ENCODE peak calls at places on chromosomes 6 and 20, in four cellular contexts. G, W, B and C are unnamed samples.

GRCh38 chr6:11429577-11429976 is 108.0 kb upstream of the TMEM170B start:
- DNase-seq in G (no peak), W (no peak), B (no peak), C (no peak)

GRCh38 chr20:7375905-7376304 is 564.4 kb downstream of the HAO1 start:
- DNase-seq in G (no peak), W (no peak), B (peak), C (no peak)

GRCh38 chr6:134706806-134707205 is 243.1 kb downstream of the ALDH8A1 start:
- DNase-seq in G (no peak), W (no peak), B (peak), C (no peak)

GRCh38 chr6:16969699-16970695 is 131.9 kb upstream of the STMND1 start:
- DNase-seq in G (no peak), W (no peak), B (no peak), C (no peak)

GRCh38 chr20:2793471-2793870 is 7.0 kb downstream of the CPXM1 start:
- DNase-seq in G (no peak), W (no peak), B (no peak), C (no peak)

GRCh38 chr6:139378882-139379341 is 4.5 kb upstream of the CITED2 start:
- DNase-seq in G (no peak), W (no peak), B (peak), C (no peak)

GRCh38 chr6:133854633-133855598 is 34.0 kb upstream of the TCF21 start:
- DNase-seq in G (no peak), W (no peak), B (no peak), C (no peak)

GRCh38 chr6:140285471-140285870 is 911.0 kb upstream of the CITED2 start:
- DNase-seq in G (no peak), W (no peak), B (no peak), C (no peak)

GRCh38 chr6:70412797-70413113 is 553 bp upstream of the FAM135A start:
- DNase-seq in G (no peak), W (no peak), B (no peak), C (no peak)

GRCh38 chr6:88422831-88423230 is 256.7 kb upstream of the CNR1 start:
- DNase-seq in G (no peak), W (no peak), B (peak), C (no peak)

GRCh38 chr6:10855233-10855632 is 16.9 kb upstream of the MAK start:
- DNase-seq in G (no peak), W (no peak), B (no peak), C (no peak)

GRCh38 chr20:4920131-4920530 is 81.2 kb downstream of the SLC23A2 start:
- DNase-seq in G (no peak), W (no peak), B (no peak), C (no peak)

GRCh38 chr20:4920655-4921054 is 80.7 kb downstream of the SLC23A2 start:
- DNase-seq in G (no peak), W (no peak), B (no peak), C (no peak)

GRCh38 chr20:4918473-4918872 is 82.8 kb downstream of the SLC23A2 start:
- DNase-seq in G (no peak), W (no peak), B (no peak), C (no peak)

GRCh38 chr20:4919047-4919704 is 82.1 kb downstream of the SLC23A2 start:
- DNase-seq in G (no peak), W (no peak), B (no peak), C (no peak)

DNA sequence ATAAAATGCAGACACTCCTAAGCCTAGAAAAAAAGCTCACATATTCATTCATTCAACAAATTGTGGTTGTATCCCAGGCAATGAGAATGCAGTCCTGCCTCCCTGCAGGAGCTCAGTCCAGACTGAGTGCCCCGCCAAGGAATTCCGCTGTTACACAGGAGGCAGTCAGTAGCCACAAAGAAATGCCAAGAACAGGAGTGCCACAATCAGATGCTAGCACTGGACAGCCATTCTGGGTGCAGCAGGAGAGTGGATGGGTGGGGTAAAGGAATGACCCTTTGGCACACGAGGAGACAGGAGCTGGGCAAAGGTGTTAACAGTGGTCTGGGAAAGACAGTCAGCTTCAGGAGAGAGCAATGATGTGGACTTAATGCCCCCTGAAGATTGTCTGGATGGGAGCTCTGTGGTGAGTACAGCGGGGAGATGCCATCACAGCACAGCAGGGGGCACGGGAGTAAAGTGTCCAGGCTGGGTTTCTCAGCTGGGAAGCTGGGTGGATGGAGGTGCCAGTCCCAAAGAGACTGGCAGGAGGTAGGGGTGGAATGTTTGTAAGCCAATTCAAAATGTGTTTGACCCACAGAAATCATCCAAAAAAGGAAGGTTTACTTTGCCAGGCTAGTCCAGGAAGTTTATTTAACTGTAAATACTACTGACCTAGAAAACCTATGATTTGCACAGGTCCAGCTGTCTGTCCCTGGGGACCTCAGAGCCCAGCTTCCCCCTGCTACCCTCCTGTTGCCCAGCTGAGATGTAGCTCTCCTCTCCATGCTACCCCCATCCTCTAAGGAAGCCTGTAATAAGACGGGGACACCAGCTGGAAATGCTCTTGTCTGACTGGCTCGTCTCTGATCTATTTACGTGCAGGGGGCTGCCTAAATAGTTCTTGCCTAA is 84.1 kb downstream of the SLC23A2 start:
- DNase-seq in G (no peak), W (no peak), B (peak), C (no peak)
- TF ChIP-seq POLR2A in G (no peak), W (no peak), B (peak), C (no peak)

GRCh38 chr6:159213401-159213800 is 44.2 kb downstream of the FNDC1 start:
- DNase-seq in G (no peak), W (no peak), B (no peak), C (no peak)

GRCh38 chr6:159212026-159212425 is 42.8 kb downstream of the FNDC1 start:
- DNase-seq in G (no peak), W (no peak), B (no peak), C (no peak)

GRCh38 chr6:159217595-159218275 is 48.5 kb downstream of the FNDC1 start:
- DNase-seq in G (no peak), W (no peak), B (peak), C (peak)

GRCh38 chr6:159214281-159214680 is 45.1 kb downstream of the FNDC1 start:
- DNase-seq in G (no peak), W (no peak), B (no peak), C (no peak)

DNA sequence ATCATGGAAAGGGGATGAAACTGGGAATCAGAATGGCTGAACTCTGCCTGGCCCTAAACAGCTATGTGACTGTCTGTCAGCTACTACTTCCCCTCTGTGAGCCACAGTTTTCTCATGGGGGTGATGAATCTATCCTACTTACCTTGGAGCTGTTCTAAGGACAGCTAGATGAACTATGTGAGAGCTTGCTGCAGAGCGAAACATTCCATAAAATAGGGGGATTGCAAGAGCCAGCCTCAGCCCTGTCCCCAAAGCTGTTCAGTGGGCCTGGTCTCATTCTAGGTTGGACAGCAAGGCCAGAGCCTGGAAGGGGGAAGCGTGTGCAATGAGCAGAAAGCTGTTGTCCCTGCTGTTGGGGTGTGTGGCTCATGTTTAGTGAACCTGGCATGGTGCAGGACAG is 43.7 kb downstream of the FNDC1 start:
- DNase-seq in G (no peak), W (no peak), B (no peak), C (no peak)
- TF ChIP-seq POLR2A in G (no peak), W (no peak), B (no peak), C (no peak)

DNA sequence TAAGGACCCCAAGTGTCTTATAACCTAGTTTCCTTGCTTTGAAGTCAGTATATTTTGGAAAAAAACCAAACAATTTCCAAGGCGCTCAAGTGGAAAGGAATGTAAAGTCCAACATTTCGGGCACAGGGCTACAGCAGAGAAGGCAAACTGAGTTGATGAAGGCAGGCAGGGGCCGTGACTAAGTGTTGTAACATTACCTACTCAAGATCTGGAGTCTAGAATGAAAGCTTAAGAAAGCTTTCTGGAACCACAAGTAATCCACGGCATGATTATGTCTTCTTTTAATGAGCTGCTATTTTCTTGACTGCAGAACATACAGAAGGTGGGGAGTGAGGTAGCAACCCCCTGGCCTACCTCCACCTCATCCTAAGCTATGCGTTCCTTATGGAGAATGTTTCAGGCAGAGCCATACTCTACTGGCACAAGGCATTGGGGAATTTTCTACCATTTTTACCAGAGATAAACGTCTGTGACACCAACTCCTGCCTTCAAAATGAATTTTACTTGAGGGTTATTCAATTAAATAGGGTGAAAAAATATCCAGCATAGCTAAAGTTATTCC is 4.3 kb downstream of the PPP1R10 start:
- DNase-seq in G (peak), W (no peak), B (no peak), C (no peak)
- TF ChIP-seq POLR2A in G (no peak), W (no peak), B (no peak), C (no peak)

DNA sequence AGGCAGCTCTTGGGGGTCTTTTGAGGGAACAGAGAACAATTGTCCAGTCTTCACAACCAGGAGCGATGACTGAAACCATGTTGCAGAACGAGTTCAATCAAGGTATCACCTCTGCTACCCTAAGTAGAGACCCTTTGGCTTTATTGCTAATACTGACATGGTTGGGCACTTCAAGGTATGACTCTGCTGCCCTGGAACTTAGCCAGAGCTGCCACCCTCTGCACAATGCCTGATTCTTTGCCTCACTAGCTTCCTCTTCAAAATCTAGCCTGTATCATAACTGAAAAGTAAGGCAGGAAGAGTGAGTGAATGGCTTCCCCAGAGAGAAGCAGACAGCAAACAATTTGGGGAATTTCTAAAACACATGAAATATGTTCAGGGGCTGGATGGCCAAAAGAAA is 592.7 kb upstream of the NRSN1 start:
- DNase-seq in G (no peak), W (no peak), B (no peak), C (no peak)
- TF ChIP-seq POLR2A in G (no peak), W (no peak), B (no peak), C (no peak)